ENCODE peak calls at places on chromosomes 2 and 18, in six cellular contexts. One of them, this sample, is unnamed.

GRCh38 chr2:120177011-120177621 is 46.1 kb downstream of the TMEM185B start:
- DNase-seq in transverse colon: peak; percentile 69
- DNase-seq in adrenal gland: peak; percentile 25
- DNase-seq in WERI-Rb-1: no peak
- DNase-seq in fibroblast of lung: no peak
- DNase-seq in RWPE1: peak; percentile 77
- DNase-seq in this sample: peak; percentile 89

GRCh38 chr2:205763708-205764501 is 81.6 kb downstream of the NRP2 start:
- DNase-seq in transverse colon: peak; percentile 72
- DNase-seq in adrenal gland: no peak
- DNase-seq in WERI-Rb-1: no peak
- DNase-seq in fibroblast of lung: peak; percentile 95
- DNase-seq in RWPE1: peak; percentile 70
- DNase-seq in this sample: peak; percentile 37

GRCh38 chr2:83234291-83234690 is 1224.8 kb downstream of the SUCLG1 start:
- DNase-seq in transverse colon: no peak
- DNase-seq in adrenal gland: no peak
- DNase-seq in WERI-Rb-1: no peak
- DNase-seq in fibroblast of lung: no peak
- DNase-seq in RWPE1: no peak
- DNase-seq in this sample: no peak

GRCh38 chr2:176181551-176181950 is 6.9 kb upstream of the HOXD1 start:
- DNase-seq in transverse colon: no peak
- DNase-seq in adrenal gland: no peak
- DNase-seq in WERI-Rb-1: no peak
- DNase-seq in fibroblast of lung: no peak
- DNase-seq in RWPE1: no peak
- DNase-seq in this sample: no peak

GRCh38 chr2:205806126-205806905 is 124.0 kb downstream of the NRP2 start:
- DNase-seq in transverse colon: peak; percentile 52
- DNase-seq in adrenal gland: no peak
- DNase-seq in WERI-Rb-1: no peak
- DNase-seq in fibroblast of lung: no peak
- DNase-seq in RWPE1: no peak
- DNase-seq in this sample: no peak

GRCh38 chr2:9950521-9951271 is 797 bp upstream of the GRHL1 start:
- DNase-seq in transverse colon: peak; percentile 50
- DNase-seq in adrenal gland: peak; percentile 61
- DNase-seq in WERI-Rb-1: peak; percentile 60
- DNase-seq in fibroblast of lung: peak; percentile 18
- DNase-seq in RWPE1: peak; percentile 27
- DNase-seq in this sample: peak; percentile 52

GRCh38 chr2:7429733-7430132 is 512.5 kb downstream of the RNF144A start:
- DNase-seq in transverse colon: no peak
- DNase-seq in adrenal gland: no peak
- DNase-seq in WERI-Rb-1: no peak
- DNase-seq in fibroblast of lung: no peak
- DNase-seq in RWPE1: no peak
- DNase-seq in this sample: no peak

GRCh38 chr18:6294119-6294784 is 120.5 kb downstream of the L3MBTL4 start:
- DNase-seq in transverse colon: no peak
- DNase-seq in adrenal gland: no peak
- DNase-seq in WERI-Rb-1: no peak
- DNase-seq in fibroblast of lung: no peak
- DNase-seq in RWPE1: no peak
- DNase-seq in this sample: no peak

GRCh38 chr2:16496426-16497388 is 168.9 kb downstream of the CYRIA start:
- DNase-seq in transverse colon: no peak
- DNase-seq in adrenal gland: no peak
- DNase-seq in WERI-Rb-1: no peak
- DNase-seq in fibroblast of lung: no peak
- DNase-seq in RWPE1: no peak
- DNase-seq in this sample: no peak

GRCh38 chr18:78891185-78891762 is 88.3 kb upstream of the SALL3 start:
- DNase-seq in transverse colon: no peak
- DNase-seq in adrenal gland: no peak
- DNase-seq in WERI-Rb-1: no peak
- DNase-seq in fibroblast of lung: no peak
- DNase-seq in RWPE1: no peak
- DNase-seq in this sample: no peak

GRCh38 chr2:27509326-27509725 is 12.7 kb downstream of the GCKR start:
- DNase-seq in transverse colon: no peak
- DNase-seq in adrenal gland: no peak
- DNase-seq in WERI-Rb-1: no peak
- DNase-seq in fibroblast of lung: peak; percentile 63
- DNase-seq in RWPE1: no peak
- DNase-seq in this sample: no peak

GRCh38 chr18:10403675-10404074 is 50.8 kb upstream of the APCDD1 start:
- DNase-seq in transverse colon: no peak
- DNase-seq in adrenal gland: no peak
- DNase-seq in WERI-Rb-1: peak; percentile 64
- DNase-seq in fibroblast of lung: no peak
- DNase-seq in RWPE1: no peak
- DNase-seq in this sample: no peak

GRCh38 chr2:190961918-190962487 is 52.0 kb downstream of the STAT1 start:
- DNase-seq in transverse colon: no peak
- DNase-seq in adrenal gland: no peak
- DNase-seq in WERI-Rb-1: no peak
- DNase-seq in fibroblast of lung: peak; percentile 68
- DNase-seq in RWPE1: no peak
- DNase-seq in this sample: no peak

GRCh38 chr2:110851531-110851930 is 119.2 kb downstream of the ACOXL start:
- DNase-seq in transverse colon: no peak
- DNase-seq in adrenal gland: no peak
- DNase-seq in WERI-Rb-1: no peak
- DNase-seq in fibroblast of lung: no peak
- DNase-seq in RWPE1: no peak
- DNase-seq in this sample: no peak

GRCh38 chr2:96805026-96805425 is 11.0 kb upstream of the CNNM3 start:
- DNase-seq in transverse colon: no peak
- DNase-seq in adrenal gland: no peak
- DNase-seq in WERI-Rb-1: no peak
- DNase-seq in fibroblast of lung: no peak
- DNase-seq in RWPE1: no peak
- DNase-seq in this sample: no peak

GRCh38 chr18:21053127-21053526 is 58.5 kb downstream of the ROCK1 start:
- DNase-seq in transverse colon: no peak
- DNase-seq in adrenal gland: no peak
- DNase-seq in WERI-Rb-1: no peak
- DNase-seq in fibroblast of lung: peak; percentile 90
- DNase-seq in RWPE1: peak; percentile 39
- DNase-seq in this sample: no peak

GRCh38 chr2:15053542-15053941 is 421.0 kb downstream of the LRATD1 start:
- DNase-seq in transverse colon: no peak
- DNase-seq in adrenal gland: no peak
- DNase-seq in WERI-Rb-1: no peak
- DNase-seq in fibroblast of lung: no peak
- DNase-seq in RWPE1: no peak
- DNase-seq in this sample: no peak

GRCh38 chr18:31217455-31217854 is 54.8 kb upstream of the DSC1 start:
- DNase-seq in transverse colon: no peak
- DNase-seq in adrenal gland: no peak
- DNase-seq in WERI-Rb-1: no peak
- DNase-seq in fibroblast of lung: no peak
- DNase-seq in RWPE1: no peak
- DNase-seq in this sample: no peak

GRCh38 chr2:171787333-171788072 is 100.2 kb downstream of the DYNC1I2 start:
- DNase-seq in transverse colon: no peak
- DNase-seq in adrenal gland: no peak
- DNase-seq in WERI-Rb-1: no peak
- DNase-seq in fibroblast of lung: no peak
- DNase-seq in RWPE1: no peak
- DNase-seq in this sample: no peak

GRCh38 chr2:68282814-68283812 is 30.8 kb upstream of the PPP3R1 start:
- DNase-seq in transverse colon: no peak
- DNase-seq in adrenal gland: no peak
- DNase-seq in WERI-Rb-1: peak; percentile 43
- DNase-seq in fibroblast of lung: peak; percentile 54
- DNase-seq in RWPE1: peak; percentile 53
- DNase-seq in this sample: peak; percentile 16

GRCh38 chr2:119672161-119672862 is 6.7 kb upstream of the TMEM177 start:
- DNase-seq in transverse colon: no peak
- DNase-seq in adrenal gland: no peak
- DNase-seq in WERI-Rb-1: no peak
- DNase-seq in fibroblast of lung: no peak
- DNase-seq in RWPE1: no peak
- DNase-seq in this sample: no peak

GRCh38 chr2:233329489-233330135 is 22.0 kb downstream of the SAG start:
- DNase-seq in transverse colon: no peak
- DNase-seq in adrenal gland: no peak
- DNase-seq in WERI-Rb-1: no peak
- DNase-seq in fibroblast of lung: peak; percentile 60
- DNase-seq in RWPE1: no peak
- DNase-seq in this sample: no peak

GRCh38 chr18:52333860-52334259 is 6.1 kb upstream of the DCC start:
- DNase-seq in transverse colon: no peak
- DNase-seq in adrenal gland: no peak
- DNase-seq in WERI-Rb-1: no peak
- DNase-seq in fibroblast of lung: no peak
- DNase-seq in RWPE1: no peak
- DNase-seq in this sample: no peak

GRCh38 chr2:129784486-129784885 is 195.0 kb upstream of the RAB6C start:
- DNase-seq in transverse colon: no peak
- DNase-seq in adrenal gland: no peak
- DNase-seq in WERI-Rb-1: no peak
- DNase-seq in fibroblast of lung: no peak
- DNase-seq in RWPE1: no peak
- DNase-seq in this sample: no peak

GRCh38 chr2:120964819-120965218 is 229.2 kb downstream of the GLI2 start:
- DNase-seq in transverse colon: no peak
- DNase-seq in adrenal gland: no peak
- DNase-seq in WERI-Rb-1: no peak
- DNase-seq in fibroblast of lung: peak; percentile 79
- DNase-seq in RWPE1: no peak
- DNase-seq in this sample: no peak

GRCh38 chr2:85851253-85851955 is 37.4 kb downstream of the ST3GAL5 start:
- DNase-seq in transverse colon: peak; percentile 35
- DNase-seq in adrenal gland: peak; percentile 78
- DNase-seq in WERI-Rb-1: no peak
- DNase-seq in fibroblast of lung: no peak
- DNase-seq in RWPE1: no peak
- DNase-seq in this sample: peak; percentile 12

GRCh38 chr2:85853499-85854165 is 35.2 kb downstream of the ST3GAL5 start:
- DNase-seq in transverse colon: no peak
- DNase-seq in adrenal gland: peak; percentile 21
- DNase-seq in WERI-Rb-1: no peak
- DNase-seq in fibroblast of lung: no peak
- DNase-seq in RWPE1: no peak
- DNase-seq in this sample: peak; percentile 26

GRCh38 chr2:85854166-85854509 is 34.7 kb downstream of the ST3GAL5 start:
- DNase-seq in transverse colon: no peak
- DNase-seq in adrenal gland: peak; percentile 22
- DNase-seq in WERI-Rb-1: no peak
- DNase-seq in fibroblast of lung: no peak
- DNase-seq in RWPE1: no peak
- DNase-seq in this sample: peak; percentile 53

GRCh38 chr2:85852078-85852790 is 36.6 kb downstream of the ST3GAL5 start:
- DNase-seq in transverse colon: no peak
- DNase-seq in adrenal gland: peak; percentile 21
- DNase-seq in WERI-Rb-1: no peak
- DNase-seq in fibroblast of lung: no peak
- DNase-seq in RWPE1: no peak
- DNase-seq in this sample: no peak

DNA sequence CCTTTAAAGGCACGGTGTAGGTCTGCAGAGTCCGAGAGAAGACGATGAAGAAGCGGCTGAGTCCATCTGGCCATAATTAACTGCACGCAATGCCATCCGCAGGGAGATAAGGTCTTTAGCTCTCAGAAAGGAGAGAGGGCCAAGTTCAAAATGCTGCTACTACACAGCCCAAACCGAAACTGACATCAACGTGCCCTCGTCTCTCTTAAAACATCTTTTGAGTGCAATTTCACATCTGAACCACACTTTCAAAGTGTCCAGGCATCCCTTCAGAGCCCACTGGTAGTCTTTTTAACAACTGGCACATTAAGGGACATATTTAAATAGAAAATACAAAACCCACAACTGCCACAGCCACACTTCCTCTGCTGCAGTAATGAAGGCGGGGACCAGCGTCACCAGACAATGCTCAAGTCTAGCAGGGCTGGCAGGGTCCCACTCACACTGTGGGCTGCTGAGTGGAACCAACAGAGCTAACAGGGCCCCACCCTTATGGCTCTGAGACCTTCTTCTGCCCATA is 35.8 kb downstream of the ST3GAL5 start:
- DNase-seq in transverse colon: peak; percentile 55
- DNase-seq in adrenal gland: peak; percentile 35
- DNase-seq in WERI-Rb-1: no peak
- DNase-seq in fibroblast of lung: no peak
- DNase-seq in RWPE1: no peak
- DNase-seq in this sample: peak; percentile 81
- TF ChIP-seq CTCF in transverse colon: no peak
- TF ChIP-seq CTCF in adrenal gland: no peak
- TF ChIP-seq CTCF in WERI-Rb-1: no peak
- TF ChIP-seq CTCF in fibroblast of lung: no peak
- TF ChIP-seq CTCF in RWPE1: no peak
- TF ChIP-seq CTCF in this sample: no peak

GRCh38 chr18:54228364-54228763 is 3.9 kb upstream of the MBD2 start:
- DNase-seq in transverse colon: no peak
- DNase-seq in adrenal gland: no peak
- DNase-seq in WERI-Rb-1: no peak
- DNase-seq in fibroblast of lung: no peak
- DNase-seq in RWPE1: no peak
- DNase-seq in this sample: no peak
- TF ChIP-seq CTCF in transverse colon: no peak
- TF ChIP-seq CTCF in adrenal gland: no peak
- TF ChIP-seq CTCF in WERI-Rb-1: no peak
- TF ChIP-seq CTCF in fibroblast of lung: no peak
- TF ChIP-seq CTCF in RWPE1: no peak
- TF ChIP-seq CTCF in this sample: no peak

GRCh38 chr2:223692227-223692947 is 90.2 kb upstream of the SCG2 start:
- DNase-seq in transverse colon: peak; percentile 10
- DNase-seq in adrenal gland: peak; percentile 53
- DNase-seq in WERI-Rb-1: peak; percentile 67
- DNase-seq in fibroblast of lung: peak; percentile 51
- DNase-seq in RWPE1: peak; percentile 69
- DNase-seq in this sample: peak; percentile 11
- TF ChIP-seq CTCF in transverse colon: peak; percentile 20
- TF ChIP-seq CTCF in adrenal gland: peak; percentile 58
- TF ChIP-seq CTCF in WERI-Rb-1: peak; percentile 69
- TF ChIP-seq CTCF in fibroblast of lung: peak; percentile 86
- TF ChIP-seq CTCF in RWPE1: peak; percentile 74
- TF ChIP-seq CTCF in this sample: peak; percentile 28

GRCh38 chr18:59340817-59341216 is 18.2 kb downstream of the LMAN1 start:
- DNase-seq in transverse colon: no peak
- DNase-seq in adrenal gland: no peak
- DNase-seq in WERI-Rb-1: no peak
- DNase-seq in fibroblast of lung: no peak
- DNase-seq in RWPE1: no peak
- DNase-seq in this sample: no peak
- TF ChIP-seq CTCF in transverse colon: no peak
- TF ChIP-seq CTCF in adrenal gland: no peak
- TF ChIP-seq CTCF in WERI-Rb-1: no peak
- TF ChIP-seq CTCF in fibroblast of lung: no peak
- TF ChIP-seq CTCF in RWPE1: no peak
- TF ChIP-seq CTCF in this sample: no peak

GRCh38 chr2:49490710-49491109 is 336.4 kb upstream of the FSHR start:
- DNase-seq in transverse colon: peak; percentile 50
- DNase-seq in adrenal gland: peak; percentile 31
- DNase-seq in WERI-Rb-1: peak; percentile 79
- DNase-seq in fibroblast of lung: no peak
- DNase-seq in RWPE1: no peak
- DNase-seq in this sample: peak; percentile 16
- TF ChIP-seq CTCF in transverse colon: peak; percentile 55
- TF ChIP-seq CTCF in adrenal gland: no peak
- TF ChIP-seq CTCF in WERI-Rb-1: peak; percentile 91
- TF ChIP-seq CTCF in fibroblast of lung: no peak
- TF ChIP-seq CTCF in RWPE1: no peak
- TF ChIP-seq CTCF in this sample: peak; percentile 46

This sample was measured in activated CD8-positive, alpha-beta T cell treated with anti-CD3 and anti-CD28 coated beads for 36 hours.